ENCODE peak calls at places on chromosomes 5 and 9, in four cellular contexts. One of them, this sample, is unnamed.

GRCh38 chr5:60649288-60649917 is 50.6 kb downstream of the DEPDC1B start:
- DNase-seq in K562: no peak
- DNase-seq in mammary epithelial cell: peak; percentile 43
- DNase-seq in pancreas: no peak
- DNase-seq in this sample: peak; percentile 40

GRCh38 chr9:70079364-70080103 is 35.9 kb downstream of the MAMDC2 start:
- DNase-seq in pancreas: peak; percentile 38
- DNase-seq in K562: no peak
- DNase-seq in mammary epithelial cell: peak; percentile 48
- DNase-seq in this sample: no peak

GRCh38 chr9:106481003-106481614 is 381.9 kb upstream of the ZNF462 start:
- DNase-seq in mammary epithelial cell: no peak
- DNase-seq in K562: no peak
- DNase-seq in pancreas: no peak
- DNase-seq in this sample: no peak

GRCh38 chr9:33151007-33151557 is 16.1 kb downstream of the B4GALT1 start:
- DNase-seq in pancreas: no peak
- DNase-seq in K562: peak; percentile 32
- DNase-seq in mammary epithelial cell: peak; percentile 67
- DNase-seq in this sample: peak; percentile 80

GRCh38 chr5:114449836-114450515 is 88.1 kb downstream of the KCNN2 start:
- DNase-seq in K562: peak; percentile 10
- DNase-seq in pancreas: peak; percentile 74
- DNase-seq in mammary epithelial cell: peak; percentile 29
- DNase-seq in this sample: peak; percentile 42

GRCh38 chr9:111959960-111960359 is 63.3 kb downstream of the UGCG start:
- DNase-seq in K562: no peak
- DNase-seq in mammary epithelial cell: no peak
- DNase-seq in pancreas: no peak
- DNase-seq in this sample: no peak

GRCh38 chr9:107559499-107560086 is 70.0 kb upstream of the KLF4 start:
- DNase-seq in mammary epithelial cell: no peak
- DNase-seq in pancreas: no peak
- DNase-seq in K562: no peak
- DNase-seq in this sample: no peak

GRCh38 chr9:127154390-127155191 is 32.2 kb upstream of the ANGPTL2 start:
- DNase-seq in pancreas: no peak
- DNase-seq in mammary epithelial cell: no peak
- DNase-seq in K562: no peak
- DNase-seq in this sample: no peak

GRCh38 chr9:74551266-74551665 is 54.1 kb downstream of the RORB start:
- DNase-seq in pancreas: no peak
- DNase-seq in K562: no peak
- DNase-seq in mammary epithelial cell: peak; percentile 72
- DNase-seq in this sample: no peak

GRCh38 chr5:37950436-37950835 is 110.6 kb upstream of the GDNF start:
- DNase-seq in mammary epithelial cell: no peak
- DNase-seq in pancreas: no peak
- DNase-seq in K562: no peak
- DNase-seq in this sample: no peak

GRCh38 chr9:70746760-70747159 is 332.3 kb upstream of the KLF9 start:
- DNase-seq in K562: no peak
- DNase-seq in pancreas: no peak
- DNase-seq in mammary epithelial cell: no peak
- DNase-seq in this sample: peak; percentile 82

GRCh38 chr9:130846487-130847305 is 11.6 kb downstream of the ABL1 start:
- DNase-seq in pancreas: no peak
- DNase-seq in mammary epithelial cell: peak; percentile 54
- DNase-seq in K562: no peak
- DNase-seq in this sample: no peak

GRCh38 chr9:137277329-137278041 is at the start of gene TOR4A:
- DNase-seq in K562: peak; percentile 94
- DNase-seq in mammary epithelial cell: no peak
- DNase-seq in pancreas: peak; percentile 89
- DNase-seq in this sample: peak; percentile 48

GRCh38 chr5:17184596-17184995 is 32.8 kb upstream of the BASP1 start:
- DNase-seq in pancreas: no peak
- DNase-seq in K562: no peak
- DNase-seq in mammary epithelial cell: no peak
- DNase-seq in this sample: no peak

GRCh38 chr5:122774861-122775712 is at the start of gene SNX2:
- DNase-seq in pancreas: peak; percentile 95
- DNase-seq in K562: peak; percentile 91
- DNase-seq in mammary epithelial cell: peak; percentile 78
- DNase-seq in this sample: peak; percentile 88

GRCh38 chr9:28598396-28598795 is 1025.1 kb upstream of the C9orf72 start:
- DNase-seq in K562: no peak
- DNase-seq in pancreas: peak; percentile 51
- DNase-seq in mammary epithelial cell: no peak
- DNase-seq in this sample: no peak

GRCh38 chr9:70539007-70539406 is 124.5 kb upstream of the KLF9 start:
- DNase-seq in pancreas: no peak
- DNase-seq in K562: no peak
- DNase-seq in mammary epithelial cell: no peak
- DNase-seq in this sample: no peak

GRCh38 chr5:71615809-71616208 is 28.7 kb downstream of the MCCC2 start:
- DNase-seq in pancreas: no peak
- DNase-seq in mammary epithelial cell: no peak
- DNase-seq in K562: no peak
- DNase-seq in this sample: no peak

GRCh38 chr9:36053971-36054370 is 17.3 kb downstream of the RECK start:
- DNase-seq in K562: no peak
- DNase-seq in mammary epithelial cell: no peak
- DNase-seq in pancreas: no peak
- DNase-seq in this sample: no peak

GRCh38 chr5:98510111-98510510 is 263.4 kb upstream of the RGMB start:
- DNase-seq in mammary epithelial cell: peak; percentile 7
- DNase-seq in pancreas: no peak
- DNase-seq in K562: no peak
- DNase-seq in this sample: no peak

GRCh38 chr5:172276214-172276613 is 7.3 kb downstream of the UBTD2 start:
- DNase-seq in mammary epithelial cell: peak; percentile 27
- DNase-seq in K562: no peak
- DNase-seq in pancreas: no peak
- DNase-seq in this sample: no peak

GRCh38 chr5:152349683-152350526 is 55.2 kb downstream of the NMUR2 start:
- DNase-seq in K562: peak; percentile 9
- DNase-seq in mammary epithelial cell: peak; percentile 24
- DNase-seq in pancreas: peak; percentile 33
- DNase-seq in this sample: no peak

GRCh38 chr5:80408475-80408875 is 611 bp downstream of the ZFYVE16 start:
- DNase-seq in mammary epithelial cell: peak; percentile 55
- DNase-seq in K562: peak; percentile 80
- DNase-seq in pancreas: peak; percentile 87
- DNase-seq in this sample: peak; percentile 78

GRCh38 chr5:116308391-116308790 is 223.6 kb downstream of the COMMD10 start:
- DNase-seq in mammary epithelial cell: no peak
- DNase-seq in K562: no peak
- DNase-seq in pancreas: no peak
- DNase-seq in this sample: no peak
- H3K9me3 ChIP-seq in mammary epithelial cell: no peaks in the 10 kb centered on the region
- H3K9me3 ChIP-seq in K562: peaks cover 2% of the 10 kb centered on the region
- H3K9me3 ChIP-seq in pancreas: no peaks in the 10 kb centered on the region
- H3K9me3 ChIP-seq in this sample: no peaks in the 10 kb centered on the region

DNA sequence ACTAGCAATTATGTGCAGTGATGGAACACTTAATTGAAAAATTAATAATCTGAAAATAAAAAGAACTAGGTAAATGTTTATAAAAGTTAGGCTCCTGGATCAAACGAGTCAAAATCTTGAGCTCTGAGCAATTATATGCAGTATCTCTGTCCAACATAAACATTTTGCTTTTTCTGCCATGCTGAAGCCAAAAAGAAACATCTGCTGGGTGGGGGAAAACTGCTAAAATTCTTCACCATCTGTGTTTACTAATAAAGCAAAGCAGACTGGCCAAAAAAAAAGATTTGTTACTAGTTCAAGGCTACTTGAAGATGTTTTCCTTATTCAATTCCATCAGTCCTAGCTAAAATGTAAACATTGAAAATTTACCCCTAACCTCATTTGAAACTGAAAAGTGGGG is 29.7 kb downstream of the GTF3C4 start:
- DNase-seq in K562: no peak
- DNase-seq in mammary epithelial cell: no peak
- DNase-seq in pancreas: no peak
- DNase-seq in this sample: no peak
- H3K9me3 ChIP-seq in K562: peaks cover 4% of the 10 kb centered on the region
- H3K9me3 ChIP-seq in mammary epithelial cell: peaks cover 6% of the 10 kb centered on the region
- H3K9me3 ChIP-seq in pancreas: no peaks in the 10 kb centered on the region
- H3K9me3 ChIP-seq in this sample: peaks cover 7% of the 10 kb centered on the region

DNA sequence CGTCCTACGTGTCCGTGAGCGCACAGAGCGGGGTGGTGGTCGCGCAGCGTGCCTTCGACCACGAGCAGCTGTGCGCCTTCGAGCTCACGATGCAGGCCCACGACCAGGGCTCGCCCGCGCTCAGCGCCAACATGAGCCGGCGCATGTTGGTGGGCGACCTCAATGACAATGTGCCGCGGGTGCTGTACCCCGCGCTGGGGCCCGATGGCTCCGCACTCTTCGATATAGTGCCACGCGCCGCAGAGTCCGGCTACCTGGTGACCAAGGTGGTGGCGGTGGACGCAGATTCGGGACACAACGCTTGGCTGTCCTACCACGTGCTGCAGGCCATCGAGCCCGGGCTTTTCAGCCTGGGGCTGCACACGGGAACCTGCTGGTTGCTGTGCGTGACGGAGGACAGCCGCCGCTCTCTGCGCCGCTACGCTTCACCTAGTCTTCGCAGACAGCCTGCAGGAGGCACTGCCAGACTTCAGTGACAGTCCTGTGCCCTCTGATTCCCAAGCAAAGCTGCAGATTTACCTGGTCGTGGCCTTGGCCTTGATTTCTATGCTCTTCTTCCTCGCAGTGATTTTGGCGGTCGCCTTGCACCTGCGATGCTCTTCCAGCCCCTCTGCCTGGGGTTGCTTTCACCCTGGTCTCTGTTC is 2.4 kb upstream of the PCDHGA12 start:
- DNase-seq in pancreas: peak; percentile 44
- DNase-seq in K562: no peak
- DNase-seq in mammary epithelial cell: no peak
- DNase-seq in this sample: no peak
- H3K9me3 ChIP-seq in pancreas: no peaks in the 10 kb centered on the region
- H3K9me3 ChIP-seq in K562: no peaks in the 10 kb centered on the region
- H3K9me3 ChIP-seq in mammary epithelial cell: peaks cover 49% of the 10 kb centered on the region
- H3K9me3 ChIP-seq in this sample: no peaks in the 10 kb centered on the region

GRCh38 chr9:116166713-116167112 is 13.1 kb downstream of the PAPPA start:
- DNase-seq in mammary epithelial cell: no peak
- DNase-seq in K562: no peak
- DNase-seq in pancreas: no peak
- DNase-seq in this sample: no peak
- H3K9me3 ChIP-seq in mammary epithelial cell: no peaks in the 10 kb centered on the region
- H3K9me3 ChIP-seq in K562: no peaks in the 10 kb centered on the region
- H3K9me3 ChIP-seq in pancreas: no peaks in the 10 kb centered on the region
- H3K9me3 ChIP-seq in this sample: no peaks in the 10 kb centered on the region

GRCh38 chr5:179122411-179123108 is 62.4 kb downstream of the ZNF354C start:
- DNase-seq in K562: no peak
- DNase-seq in pancreas: peak; percentile 60
- DNase-seq in mammary epithelial cell: no peak
- DNase-seq in this sample: no peak
- H3K9me3 ChIP-seq in K562: no peaks in the 10 kb centered on the region
- H3K9me3 ChIP-seq in pancreas: no peaks in the 10 kb centered on the region
- H3K9me3 ChIP-seq in mammary epithelial cell: peaks cover 68% of the 10 kb centered on the region
- H3K9me3 ChIP-seq in this sample: no peaks in the 10 kb centered on the region